ENCODE peak calls at places on chromosomes 2 and 18, in five cellular contexts. One of them, this sample, is unnamed.

GRCh38 chr18:44786697-44787096 is 106.0 kb downstream of the SETBP1 start:
- DNase-seq in mucosa of descending colon: no peak
- DNase-seq in activated T-cell treated with anti-CD3 and anti-CD28 coated beads for 1 hour: no peak
- DNase-seq in stimulated activated CD8-positive, alpha-beta memory T cell treated with anti-CD3 and anti-CD28 coated beads, Interleukin-4, amount 100 ng/mL, for 24 hours: no peak
- DNase-seq in stimulated activated CD4-positive, alpha-beta T cell treated with anti-CD3 and anti-CD28 coated beads, Interleukin-1b, Interleukin-23, amount 100 ng/mL, for 48 hours: no peak
- DNase-seq in this sample: no peak

GRCh38 chr2:179438653-179439052 is 174.0 kb upstream of the SESTD1 start:
- DNase-seq in stimulated activated CD4-positive, alpha-beta T cell treated with anti-CD3 and anti-CD28 coated beads, Interleukin-1b, Interleukin-23, amount 100 ng/mL, for 48 hours: no peak
- DNase-seq in stimulated activated CD8-positive, alpha-beta memory T cell treated with anti-CD3 and anti-CD28 coated beads, Interleukin-4, amount 100 ng/mL, for 24 hours: no peak
- DNase-seq in mucosa of descending colon: no peak
- DNase-seq in activated T-cell treated with anti-CD3 and anti-CD28 coated beads for 1 hour: no peak
- DNase-seq in this sample: no peak

GRCh38 chr2:196314780-196315179 is 143.4 kb upstream of the STK17B start:
- DNase-seq in stimulated activated CD8-positive, alpha-beta memory T cell treated with anti-CD3 and anti-CD28 coated beads, Interleukin-4, amount 100 ng/mL, for 24 hours: no peak
- DNase-seq in activated T-cell treated with anti-CD3 and anti-CD28 coated beads for 1 hour: no peak
- DNase-seq in mucosa of descending colon: no peak
- DNase-seq in stimulated activated CD4-positive, alpha-beta T cell treated with anti-CD3 and anti-CD28 coated beads, Interleukin-1b, Interleukin-23, amount 100 ng/mL, for 48 hours: no peak
- DNase-seq in this sample: no peak

GRCh38 chr2:144111443-144111842 is 408.5 kb downstream of the ZEB2 start:
- DNase-seq in activated T-cell treated with anti-CD3 and anti-CD28 coated beads for 1 hour: no peak
- DNase-seq in stimulated activated CD8-positive, alpha-beta memory T cell treated with anti-CD3 and anti-CD28 coated beads, Interleukin-4, amount 100 ng/mL, for 24 hours: no peak
- DNase-seq in mucosa of descending colon: no peak
- DNase-seq in stimulated activated CD4-positive, alpha-beta T cell treated with anti-CD3 and anti-CD28 coated beads, Interleukin-1b, Interleukin-23, amount 100 ng/mL, for 48 hours: no peak
- DNase-seq in this sample: no peak

GRCh38 chr2:240396623-240397541 is 38.6 kb upstream of the GPC1 start:
- DNase-seq in activated T-cell treated with anti-CD3 and anti-CD28 coated beads for 1 hour: no peak
- DNase-seq in stimulated activated CD4-positive, alpha-beta T cell treated with anti-CD3 and anti-CD28 coated beads, Interleukin-1b, Interleukin-23, amount 100 ng/mL, for 48 hours: no peak
- DNase-seq in mucosa of descending colon: no peak
- DNase-seq in stimulated activated CD8-positive, alpha-beta memory T cell treated with anti-CD3 and anti-CD28 coated beads, Interleukin-4, amount 100 ng/mL, for 24 hours: no peak
- DNase-seq in this sample: peak

GRCh38 chr2:173593109-173593508 is 238.4 kb downstream of the CDCA7 start:
- DNase-seq in stimulated activated CD8-positive, alpha-beta memory T cell treated with anti-CD3 and anti-CD28 coated beads, Interleukin-4, amount 100 ng/mL, for 24 hours: no peak
- DNase-seq in mucosa of descending colon: no peak
- DNase-seq in activated T-cell treated with anti-CD3 and anti-CD28 coated beads for 1 hour: no peak
- DNase-seq in stimulated activated CD4-positive, alpha-beta T cell treated with anti-CD3 and anti-CD28 coated beads, Interleukin-1b, Interleukin-23, amount 100 ng/mL, for 48 hours: no peak
- DNase-seq in this sample: no peak

GRCh38 chr2:20596193-20596972 is 54.5 kb downstream of the HS1BP3 start:
- DNase-seq in stimulated activated CD8-positive, alpha-beta memory T cell treated with anti-CD3 and anti-CD28 coated beads, Interleukin-4, amount 100 ng/mL, for 24 hours: no peak
- DNase-seq in stimulated activated CD4-positive, alpha-beta T cell treated with anti-CD3 and anti-CD28 coated beads, Interleukin-1b, Interleukin-23, amount 100 ng/mL, for 48 hours: no peak
- DNase-seq in activated T-cell treated with anti-CD3 and anti-CD28 coated beads for 1 hour: no peak
- DNase-seq in mucosa of descending colon: no peak
- DNase-seq in this sample: no peak

GRCh38 chr2:24050041-24050655 is 607 bp downstream of the FKBP1B start:
- DNase-seq in mucosa of descending colon: peak
- DNase-seq in stimulated activated CD8-positive, alpha-beta memory T cell treated with anti-CD3 and anti-CD28 coated beads, Interleukin-4, amount 100 ng/mL, for 24 hours: no peak
- DNase-seq in activated T-cell treated with anti-CD3 and anti-CD28 coated beads for 1 hour: no peak
- DNase-seq in stimulated activated CD4-positive, alpha-beta T cell treated with anti-CD3 and anti-CD28 coated beads, Interleukin-1b, Interleukin-23, amount 100 ng/mL, for 48 hours: no peak
- DNase-seq in this sample: peak

GRCh38 chr18:48155856-48156255 is 225.4 kb upstream of the SMAD2 start:
- DNase-seq in stimulated activated CD8-positive, alpha-beta memory T cell treated with anti-CD3 and anti-CD28 coated beads, Interleukin-4, amount 100 ng/mL, for 24 hours: no peak
- DNase-seq in activated T-cell treated with anti-CD3 and anti-CD28 coated beads for 1 hour: no peak
- DNase-seq in stimulated activated CD4-positive, alpha-beta T cell treated with anti-CD3 and anti-CD28 coated beads, Interleukin-1b, Interleukin-23, amount 100 ng/mL, for 48 hours: no peak
- DNase-seq in mucosa of descending colon: no peak
- DNase-seq in this sample: no peak

GRCh38 chr18:36352384-36352783 is 54.9 kb downstream of the FHOD3 start:
- DNase-seq in stimulated activated CD8-positive, alpha-beta memory T cell treated with anti-CD3 and anti-CD28 coated beads, Interleukin-4, amount 100 ng/mL, for 24 hours: no peak
- DNase-seq in activated T-cell treated with anti-CD3 and anti-CD28 coated beads for 1 hour: no peak
- DNase-seq in mucosa of descending colon: no peak
- DNase-seq in stimulated activated CD4-positive, alpha-beta T cell treated with anti-CD3 and anti-CD28 coated beads, Interleukin-1b, Interleukin-23, amount 100 ng/mL, for 48 hours: no peak
- DNase-seq in this sample: no peak

GRCh38 chr2:231931481-231931915 is 5.3 kb upstream of the NPPC start:
- DNase-seq in stimulated activated CD4-positive, alpha-beta T cell treated with anti-CD3 and anti-CD28 coated beads, Interleukin-1b, Interleukin-23, amount 100 ng/mL, for 48 hours: no peak
- DNase-seq in stimulated activated CD8-positive, alpha-beta memory T cell treated with anti-CD3 and anti-CD28 coated beads, Interleukin-4, amount 100 ng/mL, for 24 hours: no peak
- DNase-seq in activated T-cell treated with anti-CD3 and anti-CD28 coated beads for 1 hour: no peak
- DNase-seq in mucosa of descending colon: no peak
- DNase-seq in this sample: no peak

GRCh38 chr2:119718391-119719260 is 39.6 kb downstream of the TMEM177 start:
- DNase-seq in mucosa of descending colon: no peak
- DNase-seq in activated T-cell treated with anti-CD3 and anti-CD28 coated beads for 1 hour: no peak
- DNase-seq in stimulated activated CD4-positive, alpha-beta T cell treated with anti-CD3 and anti-CD28 coated beads, Interleukin-1b, Interleukin-23, amount 100 ng/mL, for 48 hours: no peak
- DNase-seq in stimulated activated CD8-positive, alpha-beta memory T cell treated with anti-CD3 and anti-CD28 coated beads, Interleukin-4, amount 100 ng/mL, for 24 hours: no peak
- DNase-seq in this sample: no peak

GRCh38 chr2:230847883-230848388 is 16.8 kb upstream of the ITM2C start:
- DNase-seq in activated T-cell treated with anti-CD3 and anti-CD28 coated beads for 1 hour: peak
- DNase-seq in stimulated activated CD8-positive, alpha-beta memory T cell treated with anti-CD3 and anti-CD28 coated beads, Interleukin-4, amount 100 ng/mL, for 24 hours: peak
- DNase-seq in stimulated activated CD4-positive, alpha-beta T cell treated with anti-CD3 and anti-CD28 coated beads, Interleukin-1b, Interleukin-23, amount 100 ng/mL, for 48 hours: peak
- DNase-seq in mucosa of descending colon: peak
- DNase-seq in this sample: peak

This sample was measured in kidney.